ENCODE peak calls at places on chromosomes 13 and 19, in eight cellular contexts. K is breast epithelium, X is mucosa of descending colon, M is GM23248, S is DND-41, R is HCT116, D is IMR-90, P is tibial nerve. H is an unnamed sample.

GRCh38 chr13:112795277-112795676 is 105.4 kb downstream of the ATP11A start:
- DNase-seq in S (no peak), X (no peak), P (no peak), R (no peak), D (no peak), K (no peak), M (no peak), H (no peak)

GRCh38 chr13:37929308-37929707 is 59.7 kb upstream of the TRPC4 start:
- DNase-seq in X (no peak), M (no peak), S (no peak), D (no peak), P (no peak), K (no peak), R (no peak), H (no peak)

GRCh38 chr13:63345835-63346234 is 1930.2 kb upstream of the PCDH20 start:
- DNase-seq in P (no peak), R (no peak), X (no peak), M (no peak), S (no peak), D (no peak), K (no peak), H (no peak)

GRCh38 chr13:43146400-43146799 is 123.0 kb downstream of the DNAJC15 start:
- DNase-seq in X (no peak), M (no peak), S (no peak), K (no peak), R (no peak), P (no peak), D (no peak), H (no peak)

GRCh38 chr19:14433454-14434156 is 499 bp downstream of the PKN1 start:
- DNase-seq in M (peak; percentile 39), K (no peak), R (no peak), S (peak; percentile 48), D (no peak), P (no peak), X (peak; percentile 82), H (no peak)

GRCh38 chr13:112475889-112476288 is 99.7 kb downstream of the SPACA7 start:
- DNase-seq in X (no peak), R (no peak), K (no peak), M (no peak), D (no peak), S (no peak), P (no peak), H (no peak)

GRCh38 chr13:111470933-111471332 is 150.5 kb downstream of the TEX29 start:
- DNase-seq in P (no peak), K (no peak), D (no peak), X (no peak), R (no peak), M (no peak), S (no peak), H (no peak)

GRCh38 chr19:52170863-52171320 is 529 bp downstream of the ZNF836 start:
- DNase-seq in P (no peak), X (peak; percentile 60), S (peak; percentile 27), M (no peak), K (no peak), D (no peak), R (no peak), H (no peak)

GRCh38 chr13:79741006-79741405 is 260.1 kb downstream of the NDFIP2 start:
- DNase-seq in K (no peak), D (peak; percentile 71), X (no peak), P (no peak), R (no peak), S (no peak), M (peak; percentile 57), H (peak; percentile 8)

GRCh38 chr19:7928741-7929701 is 3.1 kb upstream of the CTXN1 start:
- DNase-seq in S (peak; percentile 76), K (no peak), R (no peak), P (peak; percentile 53), X (peak; percentile 57), D (peak; percentile 88), M (peak; percentile 92), H (peak; percentile 47)

GRCh38 chr19:1513492-1514294 is 874 bp upstream of the ADAMTSL5 start:
- DNase-seq in X (peak; percentile 78), D (peak; percentile 53), R (peak; percentile 53), K (no peak), M (peak; percentile 86), S (peak; percentile 47), P (no peak), H (peak; percentile 39)

GRCh38 chr19:1944088-1944915 is 3.3 kb downstream of the CSNK1G2 start:
- DNase-seq in D (no peak), R (no peak), X (peak; percentile 60), M (peak; percentile 19), S (no peak), P (no peak), K (no peak), H (no peak)

GRCh38 chr19:28388988-28389387 is 824.0 kb downstream of the UQCRFS1 start:
- DNase-seq in S (no peak), R (no peak), K (no peak), D (no peak), X (no peak), P (no peak), M (no peak), H (no peak)

GRCh38 chr13:39876258-39876657 is 220.8 kb downstream of the COG6 start:
- DNase-seq in X (no peak), M (peak; percentile 70), D (peak; percentile 97), R (no peak), S (no peak), P (no peak), K (no peak), H (peak; percentile 88)

GRCh38 chr13:59774511-59774911 is 389.2 kb downstream of the DIAPH3 start:
- DNase-seq in X (no peak), P (no peak), S (no peak), D (peak; percentile 77), R (no peak), M (peak; percentile 81), K (no peak), H (peak; percentile 70)

GRCh38 chr19:4430760-4431159 is 26.8 kb downstream of the UBXN6 start:
- DNase-seq in K (no peak), D (no peak), P (no peak), S (no peak), X (no peak), M (no peak), R (no peak), H (no peak)

GRCh38 chr13:37143901-37144300 is 38.4 kb upstream of the CSNK1A1L start:
- DNase-seq in K (no peak), M (peak; percentile 48), D (peak; percentile 82), S (no peak), X (no peak), R (no peak), P (no peak), H (no peak)

GRCh38 chr19:2253106-2254051 is 2.8 kb downstream of the JSRP1 start:
- DNase-seq in M (no peak), X (no peak), S (no peak), P (no peak), K (no peak), D (no peak), R (no peak), H (no peak)

GRCh38 chr13:108777421-108778420 is 148.3 kb downstream of the MYO16 start:
- DNase-seq in D (peak; percentile 81), K (no peak), P (no peak), X (no peak), M (no peak), R (peak; percentile 61), S (no peak), H (no peak)

GRCh38 chr19:35120898-35121297 is 5.3 kb downstream of the FXYD3 start:
- DNase-seq in S (no peak), D (no peak), P (no peak), X (no peak), M (peak; percentile 42), R (no peak), K (no peak), H (peak; percentile 41)

GRCh38 chr19:6801397-6802086 is 29.0 kb downstream of the VAV1 start:
- DNase-seq in S (peak; percentile 95), K (no peak), M (peak; percentile 21), X (peak; percentile 75), D (no peak), R (peak; percentile 56), P (peak; percentile 61), H (peak; percentile 54)

DNA sequence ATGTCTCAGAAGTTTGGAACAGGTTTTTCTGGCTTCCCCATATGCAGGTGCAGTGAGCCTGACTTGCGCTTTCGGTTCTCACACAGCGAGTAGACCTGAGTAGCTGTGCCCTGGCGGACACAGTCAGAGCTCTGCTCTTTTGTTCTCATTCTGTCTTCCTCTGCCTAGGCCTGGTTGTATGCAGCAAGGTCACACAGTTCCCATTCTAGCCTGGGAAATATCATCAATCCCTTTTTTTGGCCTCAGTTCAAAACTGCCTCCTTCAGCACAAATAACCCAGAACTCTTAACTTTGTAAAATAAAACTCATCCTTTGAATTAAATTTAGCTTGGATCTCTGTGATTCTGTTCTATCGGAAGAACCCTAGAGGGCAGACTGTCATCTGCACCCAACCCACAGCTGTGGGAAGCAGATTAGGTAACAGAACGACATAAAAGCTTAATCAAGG is 10.2 kb downstream of the OXGR1 start:
- DNase-seq in X (peak; percentile 67), K (peak; percentile 67), D (no peak), M (peak; percentile 16), P (peak; percentile 20), S (no peak), R (no peak), H (peak; percentile 65)
- H3K4me3 ChIP-seq in X (no peak overlapping the region), K (no peak overlapping the region), D (no peak overlapping the region), M (no peak overlapping the region), P (no peak overlapping the region), S (no peak overlapping the region), R (peak overlapping the region; percentile 42), H (no peak overlapping the region)

GRCh38 chr19:33196446-33197193 is 2.5 kb downstream of the LRP3 start:
- DNase-seq in P (no peak), X (no peak), S (no peak), D (no peak), K (no peak), M (no peak), R (no peak), H (no peak)
- H3K36me3 ChIP-seq in P (peaks cover 45% of the 10 kb centered on the region), X (no peaks in the 10 kb centered on the region), S (no peaks in the 10 kb centered on the region), D (peaks cover 2% of the 10 kb centered on the region), K (no peaks in the 10 kb centered on the region), M (no peaks in the 10 kb centered on the region), R (peaks cover 7% of the 10 kb centered on the region), H (no peaks in the 10 kb centered on the region)

DNA sequence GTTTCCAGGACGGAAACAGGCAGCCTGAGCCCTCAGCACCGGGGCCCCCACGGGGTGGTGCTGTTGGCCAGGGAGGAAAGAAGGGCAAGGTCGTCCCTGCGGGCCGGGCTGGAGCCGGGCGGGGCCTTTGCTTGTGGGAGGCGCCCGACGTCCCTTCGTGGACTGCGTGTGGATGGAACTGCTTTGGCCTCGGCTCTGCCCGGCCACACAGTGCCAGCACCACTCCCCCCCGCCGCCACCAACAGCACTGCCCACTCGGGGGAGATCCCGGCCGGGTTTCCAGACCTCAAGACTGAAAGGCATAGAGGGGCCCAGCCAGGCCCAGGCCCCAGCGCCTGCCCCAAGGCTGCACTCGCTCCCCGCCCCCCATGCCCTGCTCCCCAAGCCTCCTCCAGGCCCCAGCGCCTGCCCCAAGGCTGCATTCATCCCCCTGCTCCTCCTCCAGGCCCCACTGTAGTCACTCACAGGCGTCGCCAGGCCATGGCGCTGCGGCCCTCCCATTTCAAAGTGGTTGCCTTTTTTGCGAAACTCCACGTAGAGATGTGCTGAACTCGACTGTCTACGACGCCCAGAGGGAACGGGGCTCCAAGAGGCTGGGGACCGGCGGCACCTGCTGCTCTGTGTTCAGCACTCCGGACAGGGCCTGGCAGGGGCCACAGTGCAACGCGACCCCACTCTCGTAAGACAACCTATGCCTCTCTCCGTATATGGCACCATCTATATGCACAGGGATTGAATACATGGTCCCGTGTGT is 22.5 kb downstream of the C13orf46 start:
- DNase-seq in S (peak; percentile 19), X (peak; percentile 92), D (peak; percentile 45), P (peak; percentile 78), R (peak; percentile 57), M (peak; percentile 80), K (peak; percentile 89), H (peak; percentile 41)
- H3K4me3 ChIP-seq in S (no peak overlapping the region), X (no peak overlapping the region), D (no peak overlapping the region), P (peak overlapping the region; percentile 20), R (no peak overlapping the region), M (no peak overlapping the region), K (no peak overlapping the region), H (no peak overlapping the region)

GRCh38 chr13:110177790-110178189 is 129.2 kb downstream of the COL4A1 start:
- DNase-seq in K (no peak), X (no peak), R (no peak), P (no peak), S (no peak), D (no peak), M (no peak), H (no peak)
- H3K36me3 ChIP-seq in K (peaks cover 8% of the 10 kb centered on the region), X (no peaks in the 10 kb centered on the region), R (no peaks in the 10 kb centered on the region), P (peaks cover 100% of the 10 kb centered on the region), S (no peaks in the 10 kb centered on the region), D (peaks cover 93% of the 10 kb centered on the region), M (peaks cover 23% of the 10 kb centered on the region), H (no peaks in the 10 kb centered on the region)